ENCODE peak calls at places on chromosomes 2 and 18, in six cellular contexts. One of them, this sample, is unnamed.

GRCh38 chr18:44500820-44501670 is 179.6 kb upstream of the SETBP1 start:
- DNase-seq in WERI-Rb-1: no peak
- DNase-seq in colonic mucosa: no peak
- DNase-seq in cardiac muscle cell: no peak
- DNase-seq in transverse colon: no peak
- DNase-seq in neural progenitor cell: no peak
- DNase-seq in this sample: no peak

GRCh38 chr2:178177066-178177679 is 17.1 kb upstream of the OSBPL6 start:
- DNase-seq in WERI-Rb-1: no peak
- DNase-seq in colonic mucosa: no peak
- DNase-seq in cardiac muscle cell: no peak
- DNase-seq in transverse colon: no peak
- DNase-seq in neural progenitor cell: no peak
- DNase-seq in this sample: no peak

GRCh38 chr18:27803957-27804356 is 373.0 kb downstream of the CDH2 start:
- DNase-seq in WERI-Rb-1: no peak
- DNase-seq in colonic mucosa: no peak
- DNase-seq in cardiac muscle cell: no peak
- DNase-seq in transverse colon: no peak
- DNase-seq in neural progenitor cell: no peak
- DNase-seq in this sample: no peak

GRCh38 chr2:24820598-24821432 is 27.6 kb downstream of the CENPO start:
- DNase-seq in WERI-Rb-1: no peak
- DNase-seq in colonic mucosa: peak; percentile 16
- DNase-seq in cardiac muscle cell: no peak
- DNase-seq in transverse colon: no peak
- DNase-seq in neural progenitor cell: no peak
- DNase-seq in this sample: no peak

GRCh38 chr2:1622521-1623200 is 121.7 kb downstream of the PXDN start:
- DNase-seq in WERI-Rb-1: no peak
- DNase-seq in colonic mucosa: no peak
- DNase-seq in cardiac muscle cell: no peak
- DNase-seq in transverse colon: no peak
- DNase-seq in neural progenitor cell: no peak
- DNase-seq in this sample: no peak

GRCh38 chr2:216698895-216699294 is 3.5 kb upstream of the IGFBP5 start:
- DNase-seq in WERI-Rb-1: peak; percentile 31
- DNase-seq in colonic mucosa: no peak
- DNase-seq in cardiac muscle cell: peak; percentile 81
- DNase-seq in transverse colon: no peak
- DNase-seq in neural progenitor cell: peak; percentile 82
- DNase-seq in this sample: no peak

GRCh38 chr2:68512352-68512751 is 45.0 kb downstream of the APLF start:
- DNase-seq in WERI-Rb-1: no peak
- DNase-seq in colonic mucosa: no peak
- DNase-seq in cardiac muscle cell: no peak
- DNase-seq in transverse colon: no peak
- DNase-seq in neural progenitor cell: no peak
- DNase-seq in this sample: no peak

GRCh38 chr2:3728104-3729054 is 25.0 kb downstream of the DCDC2C start:
- DNase-seq in WERI-Rb-1: no peak
- DNase-seq in colonic mucosa: no peak
- DNase-seq in cardiac muscle cell: peak; percentile 62
- DNase-seq in transverse colon: no peak
- DNase-seq in neural progenitor cell: peak; percentile 71
- DNase-seq in this sample: peak; percentile 26

GRCh38 chr2:134609924-134610498 is 108.8 kb downstream of the TMEM163 start:
- DNase-seq in WERI-Rb-1: no peak
- DNase-seq in colonic mucosa: no peak
- DNase-seq in cardiac muscle cell: peak; percentile 2
- DNase-seq in transverse colon: no peak
- DNase-seq in neural progenitor cell: no peak
- DNase-seq in this sample: no peak

GRCh38 chr18:41128545-41128944 is 826.5 kb upstream of the PIK3C3 start:
- DNase-seq in WERI-Rb-1: no peak
- DNase-seq in colonic mucosa: no peak
- DNase-seq in cardiac muscle cell: no peak
- DNase-seq in transverse colon: no peak
- DNase-seq in neural progenitor cell: no peak
- DNase-seq in this sample: no peak

GRCh38 chr2:43950383-43951008 is 45.3 kb downstream of the LRPPRC start:
- DNase-seq in WERI-Rb-1: no peak
- DNase-seq in colonic mucosa: no peak
- DNase-seq in cardiac muscle cell: peak; percentile 45
- DNase-seq in transverse colon: no peak
- DNase-seq in neural progenitor cell: peak; percentile 17
- DNase-seq in this sample: no peak

GRCh38 chr2:223897669-223898314 is 47.3 kb downstream of the WDFY1 start:
- DNase-seq in WERI-Rb-1: no peak
- DNase-seq in colonic mucosa: no peak
- DNase-seq in cardiac muscle cell: no peak
- DNase-seq in transverse colon: no peak
- DNase-seq in neural progenitor cell: no peak
- DNase-seq in this sample: no peak

GRCh38 chr2:223900066-223900465 is 45.1 kb downstream of the WDFY1 start:
- DNase-seq in WERI-Rb-1: no peak
- DNase-seq in colonic mucosa: no peak
- DNase-seq in cardiac muscle cell: no peak
- DNase-seq in transverse colon: no peak
- DNase-seq in neural progenitor cell: no peak
- DNase-seq in this sample: no peak

GRCh38 chr2:223900531-223900930 is 44.6 kb downstream of the WDFY1 start:
- DNase-seq in WERI-Rb-1: no peak
- DNase-seq in colonic mucosa: no peak
- DNase-seq in cardiac muscle cell: no peak
- DNase-seq in transverse colon: no peak
- DNase-seq in neural progenitor cell: no peak
- DNase-seq in this sample: no peak

GRCh38 chr2:223901311-223901710 is 43.8 kb downstream of the WDFY1 start:
- DNase-seq in WERI-Rb-1: no peak
- DNase-seq in colonic mucosa: no peak
- DNase-seq in cardiac muscle cell: no peak
- DNase-seq in transverse colon: no peak
- DNase-seq in neural progenitor cell: no peak
- DNase-seq in this sample: no peak

GRCh38 chr2:223901854-223902253 is 43.3 kb downstream of the WDFY1 start:
- DNase-seq in WERI-Rb-1: no peak
- DNase-seq in colonic mucosa: no peak
- DNase-seq in cardiac muscle cell: no peak
- DNase-seq in transverse colon: no peak
- DNase-seq in neural progenitor cell: no peak
- DNase-seq in this sample: no peak
- TF ChIP-seq CTCF in WERI-Rb-1: no peak
- TF ChIP-seq CTCF in colonic mucosa: no peak
- TF ChIP-seq CTCF in cardiac muscle cell: no peak
- TF ChIP-seq CTCF in transverse colon: no peak
- TF ChIP-seq CTCF in neural progenitor cell: no peak
- TF ChIP-seq CTCF in this sample: no peak

GRCh38 chr18:48440924-48441323 is 31.7 kb upstream of the ZBTB7C start:
- DNase-seq in WERI-Rb-1: no peak
- DNase-seq in colonic mucosa: no peak
- DNase-seq in cardiac muscle cell: no peak
- DNase-seq in transverse colon: no peak
- DNase-seq in neural progenitor cell: no peak
- DNase-seq in this sample: no peak

GRCh38 chr18:48441405-48441881 is 32.3 kb upstream of the ZBTB7C start:
- DNase-seq in WERI-Rb-1: peak; percentile 36
- DNase-seq in colonic mucosa: no peak
- DNase-seq in cardiac muscle cell: peak; percentile 28
- DNase-seq in transverse colon: no peak
- DNase-seq in neural progenitor cell: no peak
- DNase-seq in this sample: peak; percentile 45

GRCh38 chr18:48445540-48445939 is 36.4 kb upstream of the ZBTB7C start:
- DNase-seq in WERI-Rb-1: peak; percentile 94
- DNase-seq in colonic mucosa: peak; percentile 87
- DNase-seq in cardiac muscle cell: peak; percentile 84
- DNase-seq in transverse colon: peak; percentile 83
- DNase-seq in neural progenitor cell: peak; percentile 84
- DNase-seq in this sample: peak; percentile 83

GRCh38 chr18:48442761-48443160 is 33.6 kb upstream of the ZBTB7C start:
- DNase-seq in WERI-Rb-1: no peak
- DNase-seq in colonic mucosa: no peak
- DNase-seq in cardiac muscle cell: no peak
- DNase-seq in transverse colon: no peak
- DNase-seq in neural progenitor cell: no peak
- DNase-seq in this sample: no peak

GRCh38 chr18:48446582-48447225 is 37.5 kb upstream of the ZBTB7C start:
- DNase-seq in WERI-Rb-1: peak; percentile 96
- DNase-seq in colonic mucosa: peak; percentile 88
- DNase-seq in cardiac muscle cell: peak; percentile 91
- DNase-seq in transverse colon: peak; percentile 84
- DNase-seq in neural progenitor cell: peak; percentile 92
- DNase-seq in this sample: peak; percentile 90
- TF ChIP-seq CTCF in WERI-Rb-1: peak; percentile 98
- TF ChIP-seq CTCF in colonic mucosa: peak; percentile 73
- TF ChIP-seq CTCF in cardiac muscle cell: peak; percentile 91
- TF ChIP-seq CTCF in transverse colon: peak; percentile 81
- TF ChIP-seq CTCF in neural progenitor cell: peak; percentile 88
- TF ChIP-seq CTCF in this sample: peak; percentile 77

GRCh38 chr2:70960833-70961647 is 17.4 kb upstream of the ANKRD53 start:
- DNase-seq in WERI-Rb-1: no peak
- DNase-seq in colonic mucosa: peak; percentile 13
- DNase-seq in cardiac muscle cell: no peak
- DNase-seq in transverse colon: no peak
- DNase-seq in neural progenitor cell: no peak
- DNase-seq in this sample: no peak
- TF ChIP-seq CTCF in WERI-Rb-1: no peak
- TF ChIP-seq CTCF in colonic mucosa: no peak
- TF ChIP-seq CTCF in cardiac muscle cell: peak; percentile 19
- TF ChIP-seq CTCF in transverse colon: no peak
- TF ChIP-seq CTCF in neural progenitor cell: no peak
- TF ChIP-seq CTCF in this sample: no peak

DNA sequence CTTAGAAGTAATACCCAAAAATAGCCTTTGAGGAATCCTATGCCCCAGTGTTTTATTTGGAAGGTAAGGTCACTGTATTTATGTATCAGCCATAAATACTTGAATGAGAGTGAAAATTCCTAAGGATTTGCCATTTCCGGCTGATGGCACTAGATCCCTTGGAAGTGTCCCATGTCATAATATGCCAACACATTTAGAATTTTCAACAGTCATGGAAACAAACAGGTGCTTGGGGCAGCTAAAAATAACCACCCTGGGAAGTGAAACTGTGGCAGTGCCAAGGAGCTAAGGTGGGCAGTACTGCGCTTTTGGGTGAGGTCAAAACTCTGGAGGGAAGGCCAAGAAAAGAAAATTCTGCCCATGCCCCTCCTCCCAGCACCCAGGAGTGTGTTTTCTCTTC is 80.2 kb downstream of the TCF7L1 start:
- DNase-seq in WERI-Rb-1: no peak
- DNase-seq in colonic mucosa: no peak
- DNase-seq in cardiac muscle cell: no peak
- DNase-seq in transverse colon: no peak
- DNase-seq in neural progenitor cell: no peak
- DNase-seq in this sample: no peak
- TF ChIP-seq CTCF in WERI-Rb-1: no peak
- TF ChIP-seq CTCF in colonic mucosa: no peak
- TF ChIP-seq CTCF in cardiac muscle cell: no peak
- TF ChIP-seq CTCF in transverse colon: no peak
- TF ChIP-seq CTCF in neural progenitor cell: no peak
- TF ChIP-seq CTCF in this sample: no peak

GRCh38 chr2:83054751-83055150 is 1404.3 kb downstream of the SUCLG1 start:
- DNase-seq in WERI-Rb-1: no peak
- DNase-seq in colonic mucosa: no peak
- DNase-seq in cardiac muscle cell: no peak
- DNase-seq in transverse colon: no peak
- DNase-seq in neural progenitor cell: no peak
- DNase-seq in this sample: no peak
- TF ChIP-seq CTCF in WERI-Rb-1: no peak
- TF ChIP-seq CTCF in colonic mucosa: no peak
- TF ChIP-seq CTCF in cardiac muscle cell: no peak
- TF ChIP-seq CTCF in transverse colon: no peak
- TF ChIP-seq CTCF in neural progenitor cell: no peak
- TF ChIP-seq CTCF in this sample: no peak

GRCh38 chr2:39484620-39485495 is 47.8 kb upstream of the MAP4K3 start:
- DNase-seq in WERI-Rb-1: no peak
- DNase-seq in colonic mucosa: no peak
- DNase-seq in cardiac muscle cell: no peak
- DNase-seq in transverse colon: no peak
- DNase-seq in neural progenitor cell: no peak
- DNase-seq in this sample: no peak
- TF ChIP-seq CTCF in WERI-Rb-1: no peak
- TF ChIP-seq CTCF in colonic mucosa: no peak
- TF ChIP-seq CTCF in cardiac muscle cell: no peak
- TF ChIP-seq CTCF in transverse colon: no peak
- TF ChIP-seq CTCF in neural progenitor cell: no peak
- TF ChIP-seq CTCF in this sample: no peak